ENCODE peak calls at places on chromosomes 4 and X, in five cellular contexts. One of them, this sample, is unnamed. For H3K4me1, the result is how much of the 10 kb centered on the place peaks cover.

GRCh38 chrX:39453847-39454645 is 643.7 kb downstream of the BCOR start:
- DNase-seq in sigmoid colon: no peak
- DNase-seq in HepG2: no peak
- DNase-seq in breast epithelium: no peak
- DNase-seq in A549: no peak
- DNase-seq in this sample: peak

GRCh38 chrX:135421932-135422809 is at the start of gene SMIM10L2A:
- DNase-seq in breast epithelium: no peak
- DNase-seq in sigmoid colon: no peak
- DNase-seq in HepG2: no peak
- DNase-seq in A549: no peak
- DNase-seq in this sample: no peak

GRCh38 chr4:683982-684571 is 4.9 kb downstream of the SLC49A3 start:
- DNase-seq in HepG2: peak
- DNase-seq in A549: no peak
- DNase-seq in breast epithelium: no peak
- DNase-seq in sigmoid colon: peak
- DNase-seq in this sample: peak

GRCh38 chr4:38008493-38009120 is 48.4 kb downstream of the PTTG2 start:
- DNase-seq in A549: no peak
- DNase-seq in breast epithelium: no peak
- DNase-seq in sigmoid colon: no peak
- DNase-seq in HepG2: no peak
- DNase-seq in this sample: no peak

GRCh38 chr4:189912170-189912569 is 28.5 kb upstream of the FRG1 start:
- DNase-seq in A549: no peak
- DNase-seq in sigmoid colon: no peak
- DNase-seq in breast epithelium: no peak
- DNase-seq in HepG2: no peak
- DNase-seq in this sample: no peak

GRCh38 chr4:108885211-108885610 is 122.4 kb upstream of the ETNPPL start:
- DNase-seq in sigmoid colon: no peak
- DNase-seq in breast epithelium: no peak
- DNase-seq in HepG2: no peak
- DNase-seq in A549: no peak
- DNase-seq in this sample: no peak

GRCh38 chr4:41538887-41539498 is 1.0 kb downstream of the LIMCH1 start:
- DNase-seq in A549: no peak
- DNase-seq in breast epithelium: no peak
- DNase-seq in HepG2: no peak
- DNase-seq in sigmoid colon: no peak
- DNase-seq in this sample: peak

GRCh38 chr4:25019501-25019900 is 11.2 kb downstream of the LGI2 start:
- DNase-seq in A549: no peak
- DNase-seq in HepG2: no peak
- DNase-seq in sigmoid colon: no peak
- DNase-seq in breast epithelium: no peak
- DNase-seq in this sample: no peak

GRCh38 chr4:84126061-84126787 is 372.9 kb downstream of the NKX6-1 start:
- DNase-seq in sigmoid colon: no peak
- DNase-seq in breast epithelium: no peak
- DNase-seq in A549: no peak
- DNase-seq in HepG2: no peak
- DNase-seq in this sample: no peak

GRCh38 chrX:101397779-101398178 is 7.0 kb downstream of the RPL36A start:
- DNase-seq in A549: no peak
- DNase-seq in sigmoid colon: no peak
- DNase-seq in HepG2: no peak
- DNase-seq in breast epithelium: no peak
- DNase-seq in this sample: no peak

GRCh38 chrX:139826065-139827044 is 106.5 kb downstream of the ATP11C start:
- DNase-seq in HepG2: no peak
- DNase-seq in breast epithelium: no peak
- DNase-seq in sigmoid colon: no peak
- DNase-seq in A549: no peak
- DNase-seq in this sample: no peak

GRCh38 chr4:1684756-1685603 is 867 bp upstream of the FAM53A start:
- DNase-seq in A549: no peak
- DNase-seq in sigmoid colon: no peak
- DNase-seq in breast epithelium: no peak
- DNase-seq in HepG2: no peak
- DNase-seq in this sample: no peak

GRCh38 chr4:163679189-163679588 is 184.7 kb downstream of the TMA16 start:
- DNase-seq in breast epithelium: no peak
- DNase-seq in HepG2: peak
- DNase-seq in A549: peak
- DNase-seq in sigmoid colon: no peak
- DNase-seq in this sample: no peak

GRCh38 chr4:48483777-48484493 is 792 bp downstream of the SLC10A4 start:
- DNase-seq in HepG2: no peak
- DNase-seq in sigmoid colon: no peak
- DNase-seq in breast epithelium: no peak
- DNase-seq in A549: no peak
- DNase-seq in this sample: no peak

GRCh38 chr4:145842224-145842887 is 96.3 kb downstream of the ZNF827 start:
- DNase-seq in sigmoid colon: no peak
- DNase-seq in breast epithelium: no peak
- DNase-seq in A549: no peak
- DNase-seq in HepG2: no peak
- DNase-seq in this sample: no peak

GRCh38 chr4:135281230-135281629 is 1079.6 kb upstream of the PABPC4L start:
- DNase-seq in A549: no peak
- DNase-seq in breast epithelium: no peak
- DNase-seq in sigmoid colon: no peak
- DNase-seq in HepG2: no peak
- DNase-seq in this sample: no peak

GRCh38 chr4:8847331-8847730 is 24.3 kb downstream of the HMX1 start:
- DNase-seq in breast epithelium: no peak
- DNase-seq in A549: no peak
- DNase-seq in sigmoid colon: peak
- DNase-seq in HepG2: no peak
- DNase-seq in this sample: no peak

GRCh38 chr4:40858946-40859345 is 109.2 kb downstream of the NSUN7 start:
- DNase-seq in A549: no peak
- DNase-seq in sigmoid colon: no peak
- DNase-seq in breast epithelium: no peak
- DNase-seq in HepG2: no peak
- DNase-seq in this sample: no peak

GRCh38 chrX:108162265-108162664 is 70.7 kb downstream of the ATG4A start:
- DNase-seq in HepG2: no peak
- DNase-seq in breast epithelium: no peak
- DNase-seq in A549: no peak
- DNase-seq in sigmoid colon: no peak
- DNase-seq in this sample: no peak

GRCh38 chr4:79078339-79078738 is 139.1 kb upstream of the PAQR3 start:
- DNase-seq in HepG2: no peak
- DNase-seq in A549: no peak
- DNase-seq in breast epithelium: no peak
- DNase-seq in sigmoid colon: peak
- DNase-seq in this sample: peak

GRCh38 chr4:22264261-22264660 is 251.6 kb downstream of the ADGRA3 start:
- DNase-seq in HepG2: no peak
- DNase-seq in A549: no peak
- DNase-seq in breast epithelium: no peak
- DNase-seq in sigmoid colon: no peak
- DNase-seq in this sample: no peak

GRCh38 chr4:168787334-168787733 is 222.7 kb downstream of the CBR4 start:
- DNase-seq in A549: no peak
- DNase-seq in sigmoid colon: no peak
- DNase-seq in HepG2: no peak
- DNase-seq in breast epithelium: no peak
- DNase-seq in this sample: no peak

GRCh38 chr4:47061435-47061834 is 30.1 kb downstream of the GABRB1 start:
- DNase-seq in HepG2: no peak
- DNase-seq in A549: no peak
- DNase-seq in breast epithelium: no peak
- DNase-seq in sigmoid colon: no peak
- DNase-seq in this sample: no peak

GRCh38 chr4:47716017-47716416 is 121.8 kb downstream of the CORIN start:
- DNase-seq in HepG2: peak
- DNase-seq in breast epithelium: no peak
- DNase-seq in sigmoid colon: no peak
- DNase-seq in A549: no peak
- DNase-seq in this sample: no peak

GRCh38 chr4:80393970-80394250 is 58.4 kb downstream of the CFAP299 start:
- DNase-seq in HepG2: no peak
- DNase-seq in sigmoid colon: no peak
- DNase-seq in breast epithelium: no peak
- DNase-seq in A549: no peak
- DNase-seq in this sample: no peak

GRCh38 chr4:162010362-162010761 is 153.4 kb downstream of the FSTL5 start:
- DNase-seq in A549: no peak
- DNase-seq in sigmoid colon: no peak
- DNase-seq in HepG2: no peak
- DNase-seq in breast epithelium: no peak
- DNase-seq in this sample: no peak

GRCh38 chr4:43339435-43339834 is 446.9 kb downstream of the GRXCR1 start:
- DNase-seq in breast epithelium: no peak
- DNase-seq in A549: no peak
- DNase-seq in HepG2: no peak
- DNase-seq in sigmoid colon: no peak
- DNase-seq in this sample: no peak

GRCh38 chrX:136214551-136214950 is 36.6 kb downstream of the MAP7D3 start:
- DNase-seq in sigmoid colon: no peak
- DNase-seq in A549: no peak
- DNase-seq in breast epithelium: no peak
- DNase-seq in HepG2: peak
- DNase-seq in this sample: no peak

GRCh38 chr4:153318696-153319320 is 25.7 kb upstream of the MND1 start:
- DNase-seq in sigmoid colon: no peak
- DNase-seq in A549: peak
- DNase-seq in breast epithelium: no peak
- DNase-seq in HepG2: peak
- DNase-seq in this sample: no peak

GRCh38 chrX:2572740-2573139 is 72.0 kb upstream of the DHRSX start:
- DNase-seq in HepG2: peak
- DNase-seq in sigmoid colon: no peak
- DNase-seq in breast epithelium: no peak
- DNase-seq in A549: peak
- DNase-seq in this sample: no peak

DNA sequence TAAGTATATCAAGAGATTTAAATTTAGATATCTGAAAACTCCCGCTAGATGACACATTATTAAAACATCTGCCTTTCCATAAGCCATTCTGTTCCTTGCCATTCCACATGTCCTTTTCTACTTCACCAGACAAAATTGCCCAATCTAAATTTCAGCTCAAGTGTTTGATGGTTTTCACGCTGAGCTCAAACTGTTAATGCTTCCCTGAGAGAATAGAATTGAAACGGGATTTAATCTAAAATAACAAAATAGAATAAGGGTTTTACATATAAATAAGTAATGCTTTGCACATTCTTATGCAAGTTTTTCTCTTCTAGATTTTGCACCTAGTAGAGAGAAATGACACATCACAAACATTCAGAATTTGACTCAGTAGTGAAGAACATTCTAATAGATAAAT is 764.5 kb upstream of the TENM3 start:
- DNase-seq in sigmoid colon: no peak
- DNase-seq in HepG2: no peak
- DNase-seq in breast epithelium: no peak
- DNase-seq in A549: no peak
- DNase-seq in this sample: no peak
- H3K4me1 ChIP-seq in sigmoid colon: under half
- H3K4me1 ChIP-seq in HepG2: under half
- H3K4me1 ChIP-seq in breast epithelium: under half
- H3K4me1 ChIP-seq in A549: under half
- H3K4me1 ChIP-seq in this sample: under half

DNA sequence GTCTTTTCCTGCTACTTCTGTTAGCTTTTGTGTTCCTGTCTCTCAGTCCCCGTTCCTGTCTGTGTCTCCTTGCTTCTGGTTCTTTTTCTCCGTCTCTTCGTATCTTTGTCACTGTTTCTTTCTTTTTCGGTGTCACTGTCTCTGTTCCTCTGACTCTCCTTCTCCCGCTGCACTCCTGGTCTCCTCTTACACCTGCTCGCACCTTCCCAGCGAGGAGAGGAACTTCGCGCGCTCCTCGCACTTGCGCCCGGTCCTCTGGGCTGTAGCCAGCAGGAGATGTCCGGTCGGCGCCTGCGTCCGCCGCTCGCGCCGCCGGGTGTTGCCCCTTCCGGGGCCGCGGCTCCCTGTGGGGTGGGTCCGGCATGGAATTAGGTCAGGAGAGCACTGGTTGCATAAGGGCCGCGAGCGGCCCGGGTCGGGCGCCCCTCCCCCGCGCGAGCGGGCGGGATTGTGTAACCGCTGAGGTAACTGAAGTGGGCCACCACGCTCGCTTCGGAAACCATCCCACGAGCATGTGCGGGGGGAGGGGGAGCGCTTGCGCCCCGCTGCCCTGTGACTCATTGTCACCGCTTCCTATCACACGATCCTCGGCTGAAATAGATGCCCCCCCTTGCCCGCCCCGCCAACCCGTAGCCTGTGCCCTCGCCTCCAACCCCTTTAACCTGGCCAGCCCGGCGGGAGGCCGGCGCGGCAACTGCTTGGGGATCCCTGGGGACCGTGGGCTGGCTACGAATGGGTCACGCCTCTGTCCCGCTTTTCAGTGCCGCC is 1.6 kb downstream of the LONRF3 start:
- DNase-seq in sigmoid colon: peak
- DNase-seq in breast epithelium: peak
- DNase-seq in HepG2: peak
- DNase-seq in A549: peak
- DNase-seq in this sample: peak
- TF ChIP-seq POLR2A in sigmoid colon: no peak
- TF ChIP-seq POLR2A in breast epithelium: no peak
- TF ChIP-seq POLR2A in HepG2: peak
- TF ChIP-seq POLR2A in A549: no peak
- TF ChIP-seq POLR2A in this sample: no peak

GRCh38 chrX:28491941-28492340 is 95.3 kb upstream of the IL1RAPL1 start:
- DNase-seq in HepG2: no peak
- DNase-seq in A549: no peak
- DNase-seq in sigmoid colon: no peak
- DNase-seq in breast epithelium: no peak
- DNase-seq in this sample: no peak

GRCh38 chrX:28487818-28488217 is 99.4 kb upstream of the IL1RAPL1 start:
- DNase-seq in A549: no peak
- DNase-seq in sigmoid colon: no peak
- DNase-seq in breast epithelium: no peak
- DNase-seq in HepG2: no peak
- DNase-seq in this sample: no peak

DNA sequence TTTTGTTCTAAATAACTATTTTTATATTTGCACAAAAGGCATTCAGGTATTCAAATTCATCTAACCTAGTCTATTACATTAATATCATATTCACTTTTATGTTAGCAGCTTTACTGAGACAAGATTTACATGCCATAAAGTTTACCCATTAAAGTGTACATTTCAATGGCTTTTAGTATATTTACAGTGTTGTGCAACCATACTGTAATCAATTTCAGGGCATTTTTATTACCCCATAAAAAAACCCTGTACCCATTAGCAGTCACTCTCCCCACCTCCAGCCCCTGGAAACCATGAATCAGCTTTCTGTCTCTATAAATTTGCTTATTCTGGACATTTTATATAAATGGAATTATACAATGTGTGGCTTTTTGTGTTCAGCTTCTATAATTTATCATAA is 95.9 kb upstream of the IL1RAPL1 start:
- DNase-seq in HepG2: no peak
- DNase-seq in sigmoid colon: no peak
- DNase-seq in breast epithelium: no peak
- DNase-seq in A549: no peak
- DNase-seq in this sample: no peak
- TF ChIP-seq CTCF in HepG2: no peak
- TF ChIP-seq CTCF in sigmoid colon: no peak
- TF ChIP-seq CTCF in breast epithelium: no peak
- TF ChIP-seq CTCF in A549: no peak
- TF ChIP-seq CTCF in this sample: no peak

GRCh38 chr4:113472864-113473263 is 288.7 kb downstream of the CAMK2D start:
- DNase-seq in A549: no peak
- DNase-seq in HepG2: no peak
- DNase-seq in sigmoid colon: no peak
- DNase-seq in breast epithelium: no peak
- DNase-seq in this sample: no peak
- H3K4me1 ChIP-seq in A549: under half
- H3K4me1 ChIP-seq in HepG2: under half
- H3K4me1 ChIP-seq in sigmoid colon: half or more
- H3K4me1 ChIP-seq in breast epithelium: under half
- H3K4me1 ChIP-seq in this sample: under half